ENCODE peak calls at places on chromosomes 6 and 20, in seven cellular contexts. D, R, J, P, O, I and C are unnamed samples.
A peak's percentile ranks its signal among the peaks of the same experiment; 100 is the strongest.

GRCh38 chr20:39269031-39269461 is 306.9 kb downstream of the DHX35 start:
- DNase-seq in D (peak; percentile 41), R (no peak), J (peak; percentile 51), P (peak; percentile 84), O (peak; percentile 57), I (peak; percentile 55), C (peak; percentile 78)

GRCh38 chr6:151176941-151177760 is 62.6 kb upstream of the AKAP12 start:
- DNase-seq in D (no peak), R (no peak), J (no peak), P (no peak), O (no peak), I (no peak), C (no peak)

GRCh38 chr6:111795558-111795957 is 77.7 kb downstream of the FYN start:
- DNase-seq in D (no peak), R (no peak), J (no peak), P (no peak), O (no peak), I (no peak), C (no peak)

GRCh38 chr20:37523012-37523391 is 2.0 kb downstream of the NNAT start:
- DNase-seq in D (no peak), R (no peak), J (no peak), P (peak; percentile 58), O (peak; percentile 51), I (no peak), C (no peak)

GRCh38 chr20:4341804-4342560 is 326.6 kb upstream of the RNF24 start:
- DNase-seq in D (peak; percentile 75), R (no peak), J (no peak), P (no peak), O (no peak), I (no peak), C (no peak)

GRCh38 chr6:89581669-89582068 is 56.9 kb downstream of the LYRM2 start:
- DNase-seq in D (no peak), R (no peak), J (no peak), P (no peak), O (no peak), I (no peak), C (no peak)

GRCh38 chr20:13546497-13547131 is 92.1 kb downstream of the TASP1 start:
- DNase-seq in D (peak; percentile 93), R (no peak), J (peak; percentile 51), P (peak; percentile 86), O (no peak), I (peak; percentile 69), C (peak; percentile 77)

GRCh38 chr20:53080969-53081871 is 109.1 kb downstream of the TSHZ2 start:
- DNase-seq in D (peak; percentile 51), R (no peak), J (no peak), P (no peak), O (no peak), I (no peak), C (no peak)

GRCh38 chr6:156826290-156826955 is 49.2 kb downstream of the ARID1B start:
- DNase-seq in D (no peak), R (no peak), J (no peak), P (no peak), O (no peak), I (no peak), C (no peak)

GRCh38 chr20:43914697-43915208 is at the start of gene TOX2:
- DNase-seq in D (no peak), R (no peak), J (peak; percentile 60), P (peak; percentile 86), O (peak; percentile 92), I (peak; percentile 39), C (no peak)

GRCh38 chr20:43917380-43917779 is 2.7 kb downstream of the TOX2 start:
- DNase-seq in D (no peak), R (no peak), J (no peak), P (no peak), O (no peak), I (no peak), C (no peak)

GRCh38 chr20:43915209-43916072 is 789 bp downstream of the TOX2 start:
- DNase-seq in D (no peak), R (no peak), J (no peak), P (no peak), O (peak; percentile 74), I (no peak), C (no peak)

GRCh38 chr20:43916073-43916874 is 1.6 kb downstream of the TOX2 start:
- DNase-seq in D (no peak), R (no peak), J (no peak), P (no peak), O (peak; percentile 85), I (no peak), C (no peak)

DNA sequence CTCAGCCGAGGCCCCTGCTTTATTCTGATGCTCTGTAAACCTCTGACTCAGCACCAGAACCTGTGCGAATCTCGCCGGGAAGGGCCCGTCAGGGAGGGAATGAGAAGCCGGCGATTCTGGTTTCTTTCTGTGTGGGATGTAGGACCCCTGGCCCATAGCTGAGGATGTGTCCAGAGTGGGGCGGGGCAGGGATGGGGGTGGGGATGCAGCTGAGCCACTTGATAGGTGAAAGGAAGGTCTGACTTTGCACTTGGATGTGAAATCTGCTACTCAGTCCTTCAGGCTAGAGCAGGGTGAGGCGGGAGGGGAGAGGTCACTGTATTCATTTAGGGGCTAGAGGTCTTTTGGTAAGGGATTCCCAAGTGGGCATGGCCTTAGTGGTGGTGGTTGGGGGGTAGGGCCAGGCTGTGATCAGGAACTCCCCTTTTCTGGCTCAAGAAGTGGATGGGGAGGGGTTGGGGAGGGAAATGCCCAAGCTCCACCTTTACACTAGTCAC is 2.3 kb downstream of the TOX2 start:
- DNase-seq in D (no peak), R (no peak), J (no peak), P (no peak), O (no peak), I (no peak), C (no peak)
- H3K4me1 ChIP-seq in D (peaks cover 28% of the 10 kb centered on the region), R (no peaks in the 10 kb centered on the region), J (peaks cover 20% of the 10 kb centered on the region), P (peaks cover 34% of the 10 kb centered on the region), O (peaks cover 32% of the 10 kb centered on the region), I (no peaks in the 10 kb centered on the region), C (no peaks in the 10 kb centered on the region)

GRCh38 chr20:63831696-63832686 is 927 bp upstream of the ZBTB46 start:
- DNase-seq in D (no peak), R (no peak), J (no peak), P (peak; percentile 86), O (peak; percentile 89), I (peak; percentile 49), C (peak; percentile 87)
- H3K4me3 ChIP-seq in D (peak overlapping the region; percentile 55), R (peak overlapping the region; percentile 64), J (peak overlapping the region; percentile 99), P (peak overlapping the region; percentile 62), O (peak overlapping the region; percentile 86), I (peak overlapping the region; percentile 68), C (peak overlapping the region; percentile 48)

DNA sequence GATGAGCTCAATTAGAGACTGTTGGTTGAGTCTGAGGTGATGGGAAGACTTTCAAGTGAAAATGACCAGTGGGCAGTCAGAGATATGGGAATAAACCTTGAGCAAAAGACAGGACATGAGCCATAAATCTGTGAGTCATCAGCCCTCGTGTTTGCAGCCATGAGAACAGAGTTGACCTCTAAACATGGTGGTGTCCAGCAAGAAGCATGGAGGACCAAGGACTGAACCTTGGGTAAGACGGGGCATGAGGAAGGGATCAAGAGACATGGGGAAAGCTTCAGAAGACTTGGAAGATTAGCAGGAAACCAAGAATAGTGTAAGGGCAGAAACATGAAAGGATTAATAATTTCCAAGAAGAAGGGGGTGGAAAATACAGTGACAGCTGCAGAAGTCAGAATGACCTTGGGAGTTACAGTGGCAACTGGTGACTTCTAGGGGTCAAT is 280.5 kb upstream of the PRDM1 start:
- DNase-seq in D (peak; percentile 34), R (no peak), J (no peak), P (no peak), O (no peak), I (no peak), C (no peak)
- H3K4me1 ChIP-seq in D (peaks cover 44% of the 10 kb centered on the region), R (no peaks in the 10 kb centered on the region), J (peaks cover 33% of the 10 kb centered on the region), P (peaks cover 20% of the 10 kb centered on the region), O (peaks cover 20% of the 10 kb centered on the region), I (peaks cover 11% of the 10 kb centered on the region), C (no peaks in the 10 kb centered on the region)

DNA sequence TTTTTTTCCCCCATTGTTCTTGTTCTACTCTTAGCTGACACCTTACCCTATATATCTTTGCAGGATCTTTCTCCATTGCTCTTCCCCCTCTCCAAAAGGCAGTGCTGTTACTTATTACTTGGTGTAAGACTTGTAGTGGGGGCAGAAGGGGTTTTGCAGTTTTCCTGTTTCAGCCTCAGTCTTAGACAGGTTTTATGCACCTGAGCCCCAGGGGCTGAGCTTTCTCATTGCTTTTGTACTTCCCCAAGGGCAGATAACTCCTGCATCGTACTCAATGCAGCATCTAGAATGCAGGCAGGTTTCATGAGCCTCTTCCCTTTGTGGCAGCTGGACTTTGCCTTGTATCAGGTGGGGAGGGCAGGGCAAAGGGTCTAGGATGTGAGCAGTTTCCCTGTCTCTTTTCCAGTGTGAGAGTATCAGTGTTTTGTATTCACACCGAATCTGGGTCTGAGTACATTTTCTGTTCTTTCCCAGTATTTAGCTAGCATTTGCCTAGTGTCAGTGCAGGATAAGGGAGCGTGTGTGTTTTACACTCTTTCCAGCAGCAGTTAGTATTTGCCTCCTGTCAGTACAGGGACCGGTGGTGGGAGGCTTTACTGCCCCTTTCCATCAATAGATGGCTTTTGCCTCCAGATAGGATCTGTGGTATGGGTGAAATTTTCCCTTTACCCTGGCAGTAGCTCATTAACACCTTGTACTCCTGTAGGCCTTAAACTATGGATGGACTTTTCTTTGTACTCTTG is 19.6 kb downstream of the CYB5R4 start:
- DNase-seq in D (no peak), R (no peak), J (no peak), P (no peak), O (no peak), I (no peak), C (no peak)
- H3K4me3 ChIP-seq in D (no peak overlapping the region), R (no peak overlapping the region), J (no peak overlapping the region), P (no peak overlapping the region), O (no peak overlapping the region), I (no peak overlapping the region), C (no peak overlapping the region)